ENCODE peak calls at places on chromosome 5, in eight cellular contexts. K, T, B, E, F, X, U and M are unnamed samples.

GRCh38 chr5:81530919-81531318 is 137.0 kb upstream of the ACOT12 start:
- DNase-seq in K (no peak), T (no peak), B (no peak), E (no peak), F (no peak), X (no peak), U (no peak), M (no peak)

GRCh38 chr5:131394128-131394527 is 130.3 kb downstream of the CDC42SE2 start:
- DNase-seq in K (no peak), T (peak; percentile 27), B (peak; percentile 63), E (no peak), F (no peak), X (no peak), U (no peak), M (peak; percentile 88)

GRCh38 chr5:149220750-149221149 is 50.9 kb upstream of the AFAP1L1 start:
- DNase-seq in K (no peak), T (no peak), B (no peak), E (no peak), F (no peak), X (no peak), U (no peak), M (no peak)

GRCh38 chr5:103829585-103829984 is 267.0 kb upstream of the NUDT12 start:
- DNase-seq in K (no peak), T (no peak), B (no peak), E (no peak), F (no peak), X (no peak), U (no peak), M (no peak)

GRCh38 chr5:36444582-36444999 is 142.9 kb upstream of the RANBP3L start:
- DNase-seq in K (no peak), T (no peak), B (peak; percentile 46), E (no peak), F (no peak), X (no peak), U (peak; percentile 74), M (no peak)

GRCh38 chr5:107516452-107517184 is 154.1 kb downstream of the EFNA5 start:
- DNase-seq in K (no peak), T (no peak), B (peak; percentile 40), E (no peak), F (no peak), X (no peak), U (no peak), M (no peak)

GRCh38 chr5:2586016-2586715 is 165.3 kb downstream of the IRX2 start:
- DNase-seq in K (no peak), T (no peak), B (no peak), E (no peak), F (no peak), X (no peak), U (no peak), M (no peak)

GRCh38 chr5:17415282-17415681 is 82.7 kb upstream of the TAF11L2 start:
- DNase-seq in K (no peak), T (no peak), B (peak; percentile 20), E (no peak), F (no peak), X (no peak), U (no peak), M (no peak)

GRCh38 chr5:38638656-38639055 is 82.2 kb upstream of the LIFR start:
- DNase-seq in K (no peak), T (no peak), B (no peak), E (no peak), F (no peak), X (no peak), U (no peak), M (no peak)

GRCh38 chr5:168532471-168532870 is 3.4 kb downstream of the FBLL1 start:
- DNase-seq in K (no peak), T (no peak), B (no peak), E (no peak), F (no peak), X (no peak), U (no peak), M (no peak)

GRCh38 chr5:147920420-147921030 is 14.2 kb upstream of the C5orf46 start:
- DNase-seq in K (no peak), T (no peak), B (no peak), E (no peak), F (no peak), X (no peak), U (no peak), M (no peak)

DNA sequence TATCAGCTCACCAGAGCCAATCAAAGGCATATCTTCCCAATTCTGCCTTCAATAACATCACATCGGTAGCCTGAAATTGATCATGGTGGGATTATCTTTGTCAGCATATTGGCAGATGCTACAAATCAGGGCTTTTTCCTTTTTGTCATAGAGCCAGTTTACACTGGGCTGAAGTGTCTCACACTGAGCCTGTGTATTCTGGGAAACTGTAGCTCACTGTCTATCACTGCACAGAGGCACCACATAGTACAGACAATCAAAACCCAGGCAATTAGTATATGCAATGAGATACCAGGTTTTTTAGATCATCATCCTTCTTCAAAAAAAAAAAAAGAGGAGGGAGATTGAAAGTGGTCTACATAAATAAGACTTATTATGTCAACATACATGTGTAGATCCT is 46.6 kb downstream of the ADAM19 start:
- DNase-seq in K (no peak), T (no peak), B (no peak), E (no peak), F (no peak), X (no peak), U (no peak), M (no peak)
- H3K27ac ChIP-seq in K (peak overlapping the region; percentile 4), T (no peak overlapping the region), B (no peak overlapping the region), E (no peak overlapping the region), F (peak overlapping the region; percentile 75), X (no peak overlapping the region), U (no peak overlapping the region), M (no peak overlapping the region)

DNA sequence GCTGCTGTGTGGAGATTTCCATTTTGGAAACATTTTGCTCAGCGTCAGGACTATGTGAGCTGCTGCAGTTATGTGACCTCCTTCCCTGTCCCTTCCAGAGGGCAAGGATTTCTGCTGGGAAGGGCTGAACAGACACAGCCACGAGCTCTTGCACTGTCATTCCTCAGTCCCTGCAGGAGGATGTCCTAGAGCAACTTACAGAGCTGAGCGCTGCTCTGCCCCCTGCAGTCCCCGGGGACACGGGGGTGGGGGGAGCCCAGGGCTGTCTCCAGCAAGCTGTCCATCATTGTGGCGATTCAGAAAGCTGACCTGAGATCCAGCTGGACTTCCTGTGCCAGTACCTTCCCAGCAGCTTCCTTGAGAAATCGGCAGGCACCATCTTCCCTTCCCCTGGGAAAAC is 28.0 kb upstream of the MAP1B start:
- DNase-seq in K (no peak), T (no peak), B (peak; percentile 7), E (no peak), F (no peak), X (peak; percentile 48), U (no peak), M (no peak)
- H3K9me3 ChIP-seq in K (no peaks in the 10 kb centered on the region), T (no peaks in the 10 kb centered on the region), B (no peaks in the 10 kb centered on the region), E (no peaks in the 10 kb centered on the region), F (no peaks in the 10 kb centered on the region), X (no peaks in the 10 kb centered on the region), U (no peaks in the 10 kb centered on the region), M (no peaks in the 10 kb centered on the region)

DNA sequence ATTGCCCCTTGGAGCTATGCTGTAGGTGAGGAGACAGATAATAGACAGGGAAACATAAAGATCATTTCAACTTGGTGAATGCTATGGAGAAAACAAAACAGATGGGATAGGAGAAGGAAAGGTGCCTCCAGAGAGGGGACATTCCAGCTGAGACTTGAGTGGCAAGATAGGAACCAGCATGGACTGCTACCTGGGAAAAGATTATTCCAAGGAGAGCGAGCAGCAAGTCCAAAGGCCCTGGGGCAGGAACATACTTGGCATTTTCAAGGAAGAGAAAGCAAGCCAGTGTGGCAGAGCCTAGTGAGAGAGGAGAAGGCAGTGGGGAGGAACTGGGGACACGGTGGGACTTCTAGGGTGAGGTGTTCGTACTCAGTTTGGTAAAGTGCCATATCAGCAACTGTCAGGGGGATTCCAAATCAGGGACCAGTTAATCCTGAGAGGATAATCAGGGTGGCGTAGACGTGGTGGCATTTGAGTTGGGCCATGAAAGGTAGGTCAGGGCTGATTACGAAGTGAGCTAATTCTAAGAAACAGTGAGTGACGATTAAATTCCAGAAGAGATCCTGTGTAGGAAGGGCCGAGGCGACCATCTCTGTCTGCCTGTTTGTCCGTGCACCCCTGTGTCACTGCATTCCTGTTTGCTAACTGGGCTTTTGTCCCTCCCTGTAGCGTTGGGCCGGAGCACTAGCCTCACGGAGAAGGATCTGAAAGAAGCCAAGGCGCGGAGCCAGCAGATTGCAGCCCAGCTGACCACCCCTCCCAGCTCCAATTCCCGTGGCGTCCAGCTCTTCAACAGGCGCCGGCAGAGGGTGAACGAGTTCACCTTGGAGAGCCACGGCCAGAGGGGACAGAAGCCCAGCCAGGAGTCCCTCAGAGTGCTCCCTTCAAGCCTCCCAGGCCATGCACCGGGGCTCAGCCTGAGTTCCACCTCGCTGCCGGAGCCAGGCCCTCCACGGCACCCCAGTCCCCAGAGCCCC is 7.1 kb downstream of the SYNPO start:
- DNase-seq in K (peak; percentile 76), T (no peak), B (peak; percentile 56), E (no peak), F (peak; percentile 81), X (peak; percentile 94), U (no peak), M (no peak)
- H3K27ac ChIP-seq in K (peak overlapping the region; percentile 46), T (no peak overlapping the region), B (no peak overlapping the region), E (no peak overlapping the region), F (peak overlapping the region; percentile 22), X (peak overlapping the region; percentile 89), U (no peak overlapping the region), M (no peak overlapping the region)

GRCh38 chr5:178365501-178366440 is 133.2 kb upstream of the PHYKPL start:
- DNase-seq in K (no peak), T (no peak), B (no peak), E (no peak), F (no peak), X (peak; percentile 30), U (no peak), M (no peak)

GRCh38 chr5:178368716-178369300 is 136.2 kb upstream of the PHYKPL start:
- DNase-seq in K (no peak), T (no peak), B (no peak), E (no peak), F (no peak), X (peak; percentile 25), U (no peak), M (no peak)

GRCh38 chr5:178368278-178368677 is 135.7 kb upstream of the PHYKPL start:
- DNase-seq in K (no peak), T (no peak), B (no peak), E (no peak), F (no peak), X (no peak), U (no peak), M (no peak)

GRCh38 chr5:178370102-178370501 is 137.5 kb upstream of the PHYKPL start:
- DNase-seq in K (no peak), T (no peak), B (no peak), E (no peak), F (no peak), X (peak; percentile 7), U (no peak), M (no peak)

DNA sequence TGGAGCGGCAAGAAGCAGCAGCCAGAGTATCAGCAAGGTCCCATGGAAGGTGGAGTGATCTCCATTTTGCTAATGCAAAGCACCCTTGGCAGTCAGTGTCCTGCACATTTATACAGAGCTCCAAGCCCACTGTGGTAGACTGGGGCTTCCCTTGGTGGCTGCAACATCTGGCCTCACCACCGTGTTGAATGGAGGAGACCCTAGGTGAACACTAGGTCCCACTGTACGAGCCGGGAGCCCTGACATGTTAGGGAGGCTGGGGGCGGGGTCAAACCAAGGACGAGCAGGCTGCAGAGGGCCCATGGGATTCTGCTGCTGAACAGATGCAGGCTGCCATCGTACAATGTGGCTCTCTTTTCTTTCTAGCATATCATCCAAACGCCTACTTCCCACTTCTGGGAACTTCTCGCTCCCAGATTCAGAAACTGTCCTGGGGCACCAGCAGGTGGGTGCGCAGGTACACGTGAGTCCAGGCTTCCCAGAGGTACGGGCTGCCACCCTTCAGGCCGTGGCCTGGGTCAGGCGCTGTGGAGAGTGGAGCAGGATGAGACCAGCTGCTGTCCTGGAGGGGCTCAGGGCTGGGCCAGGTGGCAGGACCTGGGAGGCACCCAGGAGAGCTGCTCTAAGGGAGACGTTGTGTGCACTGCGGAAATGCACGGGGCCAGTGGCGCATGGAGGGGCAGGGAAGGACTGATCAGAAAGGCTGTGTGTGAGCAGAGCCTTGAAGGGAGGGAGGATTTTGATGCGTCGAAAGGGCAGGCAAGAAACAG is 134.9 kb upstream of the PHYKPL start:
- DNase-seq in K (peak; percentile 20), T (no peak), B (no peak), E (no peak), F (no peak), X (peak; percentile 23), U (no peak), M (no peak)
- H3K9me3 ChIP-seq in K (no peaks in the 10 kb centered on the region), T (no peaks in the 10 kb centered on the region), B (no peaks in the 10 kb centered on the region), E (peaks cover 72% of the 10 kb centered on the region), F (no peaks in the 10 kb centered on the region), X (no peaks in the 10 kb centered on the region), U (no peaks in the 10 kb centered on the region), M (no peaks in the 10 kb centered on the region)